ENCODE peak calls at places on chromosomes 16 and 17, in six cellular contexts. One of them, this sample, is unnamed.

GRCh38 chr17:81484195-81484979 is 28.2 kb downstream of the ACTG1 start:
- DNase-seq in omental fat pad: peak; percentile 72
- DNase-seq in RCC 7860: peak; percentile 65
- DNase-seq in brain microvascular endothelial cell: peak; percentile 59
- DNase-seq in H54: peak; percentile 93
- DNase-seq in NCI-H2171: peak; percentile 79
- DNase-seq in this sample: no peak

GRCh38 chr16:13307255-13307654 is 405.9 kb downstream of the SHISA9 start:
- DNase-seq in omental fat pad: no peak
- DNase-seq in RCC 7860: peak; percentile 100
- DNase-seq in brain microvascular endothelial cell: peak; percentile 5
- DNase-seq in H54: no peak
- DNase-seq in NCI-H2171: peak; percentile 35
- DNase-seq in this sample: peak; percentile 88

GRCh38 chr16:5575846-5576245 is 478.3 kb upstream of the EEF2KMT start:
- DNase-seq in omental fat pad: no peak
- DNase-seq in RCC 7860: no peak
- DNase-seq in brain microvascular endothelial cell: no peak
- DNase-seq in H54: no peak
- DNase-seq in NCI-H2171: no peak
- DNase-seq in this sample: no peak

GRCh38 chr17:48074322-48075054 is 26.3 kb downstream of the NFE2L1 start:
- DNase-seq in omental fat pad: peak; percentile 93
- DNase-seq in RCC 7860: peak; percentile 84
- DNase-seq in brain microvascular endothelial cell: peak; percentile 89
- DNase-seq in H54: no peak
- DNase-seq in NCI-H2171: peak; percentile 21
- DNase-seq in this sample: no peak

GRCh38 chr17:59440757-59441458 is 109.5 kb downstream of the YPEL2 start:
- DNase-seq in omental fat pad: peak; percentile 97
- DNase-seq in RCC 7860: peak; percentile 75
- DNase-seq in brain microvascular endothelial cell: peak; percentile 91
- DNase-seq in H54: peak; percentile 80
- DNase-seq in NCI-H2171: peak; percentile 76
- DNase-seq in this sample: no peak

GRCh38 chr16:79400462-79401149 is 199.9 kb downstream of the MAF start:
- DNase-seq in omental fat pad: no peak
- DNase-seq in RCC 7860: no peak
- DNase-seq in brain microvascular endothelial cell: no peak
- DNase-seq in H54: no peak
- DNase-seq in NCI-H2171: no peak
- DNase-seq in this sample: no peak

GRCh38 chr17:80477647-80478478 is 1.5 kb upstream of the NPTX1 start:
- DNase-seq in omental fat pad: no peak
- DNase-seq in RCC 7860: no peak
- DNase-seq in brain microvascular endothelial cell: peak; percentile 48
- DNase-seq in H54: no peak
- DNase-seq in NCI-H2171: peak; percentile 67
- DNase-seq in this sample: no peak

GRCh38 chr16:12436201-12436657 is 367.5 kb downstream of the CPPED1 start:
- DNase-seq in omental fat pad: no peak
- DNase-seq in RCC 7860: no peak
- DNase-seq in brain microvascular endothelial cell: no peak
- DNase-seq in H54: no peak
- DNase-seq in NCI-H2171: peak; percentile 89
- DNase-seq in this sample: no peak

GRCh38 chr17:76452102-76452645 is 778 bp downstream of the UBE2O start:
- DNase-seq in omental fat pad: no peak
- DNase-seq in RCC 7860: no peak
- DNase-seq in brain microvascular endothelial cell: no peak
- DNase-seq in H54: no peak
- DNase-seq in NCI-H2171: no peak
- DNase-seq in this sample: no peak

GRCh38 chr16:4327386-4327781 is 11.5 kb downstream of the GLIS2 start:
- DNase-seq in omental fat pad: no peak
- DNase-seq in RCC 7860: no peak
- DNase-seq in brain microvascular endothelial cell: no peak
- DNase-seq in H54: no peak
- DNase-seq in NCI-H2171: no peak
- DNase-seq in this sample: no peak

GRCh38 chr16:89557230-89557935 is 3.1 kb upstream of the RPL13 start:
- DNase-seq in omental fat pad: peak; percentile 79
- DNase-seq in RCC 7860: peak; percentile 43
- DNase-seq in brain microvascular endothelial cell: peak; percentile 79
- DNase-seq in H54: peak; percentile 76
- DNase-seq in NCI-H2171: no peak
- DNase-seq in this sample: no peak

This sample was measured in BJ.